ENCODE peak calls at places on chromosomes 12 and 14, in six cellular contexts. Y is adrenal gland, C is foreskin fibroblast, F is NB4, B is pancreas, N is stomach. A is an unnamed sample.

GRCh38 chr12:101698782-101699347 is 1.4 kb downstream of the CHPT1 start:
- DNase-seq in Y (no peak), C (peak), F (peak), B (no peak), N (no peak), A (no peak)

GRCh38 chr12:64837427-64837826 is 13.0 kb downstream of the TBC1D30 start:
- DNase-seq in Y (no peak), C (no peak), F (no peak), B (no peak), N (no peak), A (no peak)

GRCh38 chr14:28773176-28773575 is 6.6 kb downstream of the FOXG1 start:
- DNase-seq in Y (no peak), C (no peak), F (no peak), B (no peak), N (no peak), A (no peak)

GRCh38 chr14:37623552-37623951 is 28.1 kb downstream of the TTC6 start:
- DNase-seq in Y (no peak), C (peak), F (no peak), B (no peak), N (no peak), A (no peak)

GRCh38 chr14:103099733-103100280 is 5.3 kb downstream of the EXOC3L4 start:
- DNase-seq in Y (no peak), C (no peak), F (no peak), B (no peak), N (no peak), A (no peak)

GRCh38 chr12:130547480-130548155 is 168.5 kb downstream of the RIMBP2 start:
- DNase-seq in Y (no peak), C (no peak), F (no peak), B (no peak), N (no peak), A (no peak)

GRCh38 chr12:53333289-53333688 is 2.9 kb downstream of the SP7 start:
- DNase-seq in Y (no peak), C (no peak), F (no peak), B (no peak), N (no peak), A (no peak)

GRCh38 chr12:46391630-46392029 is 19.1 kb upstream of the SLC38A2 start:
- DNase-seq in Y (no peak), C (no peak), F (no peak), B (no peak), N (no peak), A (no peak)

GRCh38 chr12:96749978-96750377 is 157.1 kb upstream of the NEDD1 start:
- DNase-seq in Y (no peak), C (no peak), F (no peak), B (no peak), N (no peak), A (no peak)

GRCh38 chr12:5083955-5084849 is 40.5 kb downstream of the KCNA5 start:
- DNase-seq in Y (peak), C (peak), F (peak), B (no peak), N (no peak), A (peak)

GRCh38 chr14:76011959-76012802 is 26.6 kb downstream of the IFT43 start:
- DNase-seq in Y (peak), C (no peak), F (no peak), B (no peak), N (no peak), A (no peak)

GRCh38 chr12:45299132-45299692 is 83.3 kb downstream of the ANO6 start:
- DNase-seq in Y (no peak), C (no peak), F (no peak), B (no peak), N (no peak), A (no peak)

GRCh38 chr14:98576463-98576862 is 695.5 kb downstream of the BCL11B start:
- DNase-seq in Y (no peak), C (no peak), F (no peak), B (no peak), N (no peak), A (no peak)

GRCh38 chr14:98579140-98579539 is 692.9 kb downstream of the BCL11B start:
- DNase-seq in Y (no peak), C (no peak), F (no peak), B (no peak), N (no peak), A (no peak)

GRCh38 chr14:98582276-98582675 is 689.7 kb downstream of the BCL11B start:
- DNase-seq in Y (no peak), C (no peak), F (no peak), B (no peak), N (no peak), A (no peak)

GRCh38 chr14:98578204-98578603 is 693.8 kb downstream of the BCL11B start:
- DNase-seq in Y (no peak), C (peak), F (no peak), B (no peak), N (no peak), A (peak)

GRCh38 chr14:98580131-98580678 is 691.8 kb downstream of the BCL11B start:
- DNase-seq in Y (no peak), C (no peak), F (peak), B (no peak), N (no peak), A (no peak)
- TF ChIP-seq CTCF in Y (no peak), C (no peak), F (no peak), B (no peak), N (no peak), A (no peak)

GRCh38 chr14:34732802-34733201 is 18.4 kb upstream of the CFL2 start:
- DNase-seq in Y (no peak), C (no peak), F (no peak), B (no peak), N (no peak), A (no peak)

DNA sequence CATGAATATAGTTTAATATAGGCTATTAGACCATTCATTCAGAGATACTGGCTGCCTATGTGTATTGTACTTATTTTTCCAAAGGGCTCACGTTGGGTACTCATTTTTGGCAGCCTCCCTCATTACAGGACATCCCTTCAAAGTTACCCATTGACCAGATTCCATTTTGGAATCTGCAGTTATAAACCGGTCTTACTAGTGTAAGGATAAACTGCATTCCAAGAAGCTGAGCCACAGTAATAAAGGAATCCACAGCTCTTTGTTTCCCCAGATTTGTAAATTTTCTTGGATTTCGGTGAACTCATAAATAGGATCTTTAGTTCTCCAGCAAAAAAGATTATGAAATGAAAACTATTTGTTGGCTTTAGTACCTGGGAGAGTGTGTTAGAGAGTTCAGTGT is 18.9 kb upstream of the CFL2 start:
- DNase-seq in Y (no peak), C (no peak), F (no peak), B (no peak), N (no peak), A (peak)
- H3K4me3 ChIP-seq in Y (no peak), C (no peak), F (no peak), B (no peak), N (no peak), A (no peak)

GRCh38 chr12:72368719-72369505 is 96.7 kb downstream of the TRHDE start:
- DNase-seq in Y (no peak), C (no peak), F (no peak), B (peak), N (no peak), A (no peak)
- TF ChIP-seq CTCF in Y (no peak), C (no peak), F (no peak), B (no peak), N (no peak), A (no peak)

DNA sequence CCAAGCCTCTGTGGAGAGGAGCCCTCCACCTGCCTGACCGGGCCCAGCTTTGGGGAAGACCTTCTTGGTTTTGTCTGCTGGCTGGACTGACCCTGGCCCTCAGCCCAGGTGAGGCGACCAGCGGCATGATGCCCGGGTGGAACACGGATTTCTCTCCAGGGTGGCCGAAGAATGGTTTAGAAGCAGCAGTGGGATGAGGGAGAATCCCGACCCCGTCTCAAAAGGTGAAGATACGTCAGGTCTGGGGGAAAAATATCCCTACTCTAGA is 15.7 kb downstream of the ZBTB42 start:
- DNase-seq in Y (no peak), C (no peak), F (no peak), B (no peak), N (no peak), A (no peak)
- H3K4me3 ChIP-seq in Y (peak), C (peak), F (peak), B (peak), N (peak), A (peak)

GRCh38 chr12:62009445-62009844 is 250.8 kb upstream of the USP15 start:
- DNase-seq in Y (no peak), C (no peak), F (no peak), B (no peak), N (no peak), A (no peak)

GRCh38 chr12:62008703-62009102 is 251.5 kb upstream of the USP15 start:
- DNase-seq in Y (no peak), C (no peak), F (no peak), B (no peak), N (no peak), A (no peak)

DNA sequence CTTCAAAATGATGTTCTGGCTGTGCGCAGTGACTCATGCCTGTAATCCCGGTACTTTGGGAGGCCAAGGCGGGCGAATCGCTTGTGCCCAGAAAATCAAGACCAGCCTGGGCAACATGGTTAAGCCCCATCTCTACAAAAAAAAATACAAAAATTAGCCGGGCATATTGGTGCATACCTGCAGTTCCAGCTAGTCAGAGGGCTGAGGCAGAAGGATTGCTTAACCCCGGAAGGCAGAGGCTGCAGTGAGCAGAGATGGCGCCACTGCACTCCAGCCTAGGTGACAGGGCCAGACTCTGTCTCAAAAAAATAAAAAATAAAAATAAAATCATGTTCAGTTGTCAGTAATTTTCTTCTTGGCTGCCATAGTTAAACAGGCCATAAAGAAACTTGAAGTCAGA is 245.9 kb upstream of the USP15 start:
- DNase-seq in Y (no peak), C (no peak), F (no peak), B (no peak), N (no peak), A (no peak)
- TF ChIP-seq CTCF in Y (no peak), C (no peak), F (no peak), B (no peak), N (no peak), A (no peak)

DNA sequence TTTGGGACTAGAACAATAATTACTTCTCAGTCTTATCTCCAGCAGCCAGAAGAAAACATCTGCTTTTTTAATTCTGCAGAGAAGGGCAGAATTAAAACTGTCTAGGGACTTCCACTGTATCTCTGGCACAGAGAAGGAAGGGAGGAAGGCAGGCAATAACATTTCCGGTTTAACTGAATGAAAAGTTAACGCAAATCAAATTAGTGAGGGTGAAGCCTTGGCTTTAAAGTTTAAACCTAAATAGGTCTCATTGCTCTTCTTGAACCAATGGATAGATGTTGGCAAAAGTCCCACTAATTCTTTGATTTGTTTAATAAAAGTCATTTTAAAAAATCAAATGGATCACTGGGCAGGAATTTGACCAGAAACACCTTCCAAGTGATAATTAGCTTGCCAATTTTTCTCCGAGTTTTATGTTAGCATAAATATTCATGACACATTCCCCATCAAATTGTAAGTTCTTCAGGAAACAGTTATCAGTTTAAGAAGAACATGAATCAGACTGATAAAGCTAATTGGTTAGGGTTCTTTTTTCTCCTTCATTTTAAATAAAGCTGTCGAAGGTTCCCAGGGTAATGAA is 181.9 kb downstream of the SLC15A5 start:
- DNase-seq in Y (no peak), C (no peak), F (no peak), B (no peak), N (no peak), A (no peak)
- H3K4me3 ChIP-seq in Y (no peak), C (no peak), F (no peak), B (no peak), N (no peak), A (no peak)

GRCh38 chr14:94671870-94672444 is 59.8 kb downstream of the SERPINA3 start:
- DNase-seq in Y (no peak), C (no peak), F (no peak), B (no peak), N (peak), A (no peak)
- TF ChIP-seq CTCF in Y (no peak), C (no peak), F (no peak), B (no peak), N (no peak), A (no peak)

GRCh38 chr14:74933925-74934435 is 10.9 kb upstream of the RPS6KL1 start:
- DNase-seq in Y (no peak), C (no peak), F (no peak), B (no peak), N (no peak), A (no peak)
- H3K4me3 ChIP-seq in Y (no peak), C (no peak), F (no peak), B (no peak), N (no peak), A (no peak)